ENCODE peak calls at places on chromosome 9, in seven cellular contexts. One of them, this sample, is unnamed.

GRCh38 chr9:121299125-121299466 is 31.1 kb downstream of the GSN start:
- DNase-seq in transverse colon: no peak
- DNase-seq in HepG2: no peak
- DNase-seq in A549: no peak
- DNase-seq in sigmoid colon: peak
- DNase-seq in stomach: no peak
- DNase-seq in tibial nerve: no peak
- DNase-seq in this sample: no peak

GRCh38 chr9:70398145-70398556 is 16.3 kb downstream of the KLF9 start:
- DNase-seq in transverse colon: no peak
- DNase-seq in HepG2: no peak
- DNase-seq in A549: no peak
- DNase-seq in sigmoid colon: no peak
- DNase-seq in stomach: no peak
- DNase-seq in tibial nerve: peak
- DNase-seq in this sample: no peak

GRCh38 chr9:123338710-123339665 is 17.0 kb upstream of the CRB2 start:
- DNase-seq in transverse colon: peak
- DNase-seq in HepG2: no peak
- DNase-seq in A549: no peak
- DNase-seq in sigmoid colon: no peak
- DNase-seq in stomach: peak
- DNase-seq in tibial nerve: no peak
- DNase-seq in this sample: peak

GRCh38 chr9:3962467-3962866 is 337.4 kb downstream of the GLIS3 start:
- DNase-seq in transverse colon: no peak
- DNase-seq in HepG2: peak
- DNase-seq in A549: peak
- DNase-seq in sigmoid colon: no peak
- DNase-seq in stomach: no peak
- DNase-seq in tibial nerve: no peak
- DNase-seq in this sample: no peak

GRCh38 chr9:14616188-14616982 is 76.8 kb downstream of the ZDHHC21 start:
- DNase-seq in transverse colon: no peak
- DNase-seq in HepG2: peak
- DNase-seq in A549: peak
- DNase-seq in sigmoid colon: no peak
- DNase-seq in stomach: no peak
- DNase-seq in tibial nerve: no peak
- DNase-seq in this sample: no peak

GRCh38 chr9:91734371-91734981 is 215.6 kb downstream of the ROR2 start:
- DNase-seq in transverse colon: peak
- DNase-seq in HepG2: peak
- DNase-seq in A549: peak
- DNase-seq in sigmoid colon: peak
- DNase-seq in stomach: peak
- DNase-seq in tibial nerve: peak
- DNase-seq in this sample: peak

GRCh38 chr9:112848316-112849151 is 42.1 kb downstream of the SLC46A2 start:
- DNase-seq in transverse colon: no peak
- DNase-seq in HepG2: no peak
- DNase-seq in A549: no peak
- DNase-seq in sigmoid colon: no peak
- DNase-seq in stomach: no peak
- DNase-seq in tibial nerve: no peak
- DNase-seq in this sample: peak

GRCh38 chr9:79134654-79135053 is 437.1 kb upstream of the TLE4 start:
- DNase-seq in transverse colon: no peak
- DNase-seq in HepG2: no peak
- DNase-seq in A549: peak
- DNase-seq in sigmoid colon: no peak
- DNase-seq in stomach: no peak
- DNase-seq in tibial nerve: no peak
- DNase-seq in this sample: no peak

GRCh38 chr9:110650991-110651411 is 17.6 kb upstream of the MUSK start:
- DNase-seq in transverse colon: no peak
- DNase-seq in HepG2: no peak
- DNase-seq in A549: no peak
- DNase-seq in sigmoid colon: no peak
- DNase-seq in stomach: no peak
- DNase-seq in tibial nerve: no peak
- DNase-seq in this sample: no peak

GRCh38 chr9:91770229-91770628 is 179.8 kb downstream of the ROR2 start:
- DNase-seq in transverse colon: peak
- DNase-seq in HepG2: no peak
- DNase-seq in A549: no peak
- DNase-seq in sigmoid colon: no peak
- DNase-seq in stomach: no peak
- DNase-seq in tibial nerve: no peak
- DNase-seq in this sample: no peak

GRCh38 chr9:73162987-73163763 is 11.5 kb downstream of the ANXA1 start:
- DNase-seq in transverse colon: no peak
- DNase-seq in HepG2: no peak
- DNase-seq in A549: no peak
- DNase-seq in sigmoid colon: no peak
- DNase-seq in stomach: no peak
- DNase-seq in tibial nerve: no peak
- DNase-seq in this sample: no peak

GRCh38 chr9:9973062-9973461 is 639.7 kb downstream of the PTPRD start:
- DNase-seq in transverse colon: no peak
- DNase-seq in HepG2: no peak
- DNase-seq in A549: no peak
- DNase-seq in sigmoid colon: no peak
- DNase-seq in stomach: no peak
- DNase-seq in tibial nerve: no peak
- DNase-seq in this sample: no peak

GRCh38 chr9:132160802-132161742 is 786 bp upstream of the NTNG2 start:
- DNase-seq in transverse colon: peak
- DNase-seq in HepG2: no peak
- DNase-seq in A549: peak
- DNase-seq in sigmoid colon: no peak
- DNase-seq in stomach: peak
- DNase-seq in tibial nerve: peak
- DNase-seq in this sample: peak

GRCh38 chr9:91077624-91078023 is 276.0 kb downstream of the SYK start:
- DNase-seq in transverse colon: no peak
- DNase-seq in HepG2: no peak
- DNase-seq in A549: no peak
- DNase-seq in sigmoid colon: no peak
- DNase-seq in stomach: no peak
- DNase-seq in tibial nerve: no peak
- DNase-seq in this sample: peak

GRCh38 chr9:8943392-8943791 is 1143.8 kb upstream of the DMAC1 start:
- DNase-seq in transverse colon: no peak
- DNase-seq in HepG2: no peak
- DNase-seq in A549: no peak
- DNase-seq in sigmoid colon: no peak
- DNase-seq in stomach: no peak
- DNase-seq in tibial nerve: no peak
- DNase-seq in this sample: no peak

DNA sequence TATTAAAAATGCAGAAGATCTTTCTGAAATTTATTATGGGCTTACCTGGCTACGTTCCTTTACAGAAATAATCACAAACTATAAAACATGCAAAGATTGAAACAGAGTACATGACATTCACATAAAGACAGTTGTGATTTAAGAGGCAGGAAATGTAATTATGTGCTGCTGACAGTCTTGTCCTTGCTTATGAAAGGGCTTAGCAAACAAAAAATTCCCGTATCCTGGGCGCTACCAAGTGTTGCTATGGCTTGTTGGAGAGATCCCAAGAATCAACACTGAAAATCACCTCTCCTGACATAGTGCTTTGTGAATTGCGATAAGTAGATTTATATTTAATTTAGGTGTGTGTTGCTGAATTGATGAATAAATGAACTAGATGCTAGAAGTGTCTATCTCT is 352.5 kb upstream of the C9orf72 start:
- DNase-seq in transverse colon: no peak
- DNase-seq in HepG2: no peak
- DNase-seq in A549: no peak
- DNase-seq in sigmoid colon: no peak
- DNase-seq in stomach: no peak
- DNase-seq in tibial nerve: no peak
- DNase-seq in this sample: no peak
- TF ChIP-seq EP300 in transverse colon: no peak
- TF ChIP-seq EP300 in HepG2: no peak
- TF ChIP-seq EP300 in A549: no peak
- TF ChIP-seq EP300 in sigmoid colon: no peak
- TF ChIP-seq EP300 in stomach: no peak
- TF ChIP-seq EP300 in tibial nerve: no peak
- TF ChIP-seq EP300 in this sample: no peak

GRCh38 chr9:117821943-117822342 is 117.7 kb downstream of the TLR4 start:
- DNase-seq in transverse colon: no peak
- DNase-seq in HepG2: no peak
- DNase-seq in A549: no peak
- DNase-seq in sigmoid colon: no peak
- DNase-seq in stomach: no peak
- DNase-seq in tibial nerve: no peak
- DNase-seq in this sample: no peak

GRCh38 chr9:117825609-117826347 is 121.6 kb downstream of the TLR4 start:
- DNase-seq in transverse colon: no peak
- DNase-seq in HepG2: no peak
- DNase-seq in A549: no peak
- DNase-seq in sigmoid colon: no peak
- DNase-seq in stomach: no peak
- DNase-seq in tibial nerve: no peak
- DNase-seq in this sample: no peak

GRCh38 chr9:117823621-117824020 is 119.4 kb downstream of the TLR4 start:
- DNase-seq in transverse colon: no peak
- DNase-seq in HepG2: no peak
- DNase-seq in A549: no peak
- DNase-seq in sigmoid colon: no peak
- DNase-seq in stomach: no peak
- DNase-seq in tibial nerve: no peak
- DNase-seq in this sample: no peak

GRCh38 chr9:117828466-117828865 is 124.3 kb downstream of the TLR4 start:
- DNase-seq in transverse colon: no peak
- DNase-seq in HepG2: no peak
- DNase-seq in A549: no peak
- DNase-seq in sigmoid colon: no peak
- DNase-seq in stomach: no peak
- DNase-seq in tibial nerve: no peak
- DNase-seq in this sample: no peak

GRCh38 chr9:117826837-117827236 is 122.6 kb downstream of the TLR4 start:
- DNase-seq in transverse colon: no peak
- DNase-seq in HepG2: no peak
- DNase-seq in A549: no peak
- DNase-seq in sigmoid colon: no peak
- DNase-seq in stomach: no peak
- DNase-seq in tibial nerve: no peak
- DNase-seq in this sample: no peak
- H3K27ac ChIP-seq in transverse colon: no peak
- H3K27ac ChIP-seq in HepG2: no peak
- H3K27ac ChIP-seq in A549: no peak
- H3K27ac ChIP-seq in sigmoid colon: no peak
- H3K27ac ChIP-seq in stomach: no peak
- H3K27ac ChIP-seq in tibial nerve: no peak
- H3K27ac ChIP-seq in this sample: no peak

DNA sequence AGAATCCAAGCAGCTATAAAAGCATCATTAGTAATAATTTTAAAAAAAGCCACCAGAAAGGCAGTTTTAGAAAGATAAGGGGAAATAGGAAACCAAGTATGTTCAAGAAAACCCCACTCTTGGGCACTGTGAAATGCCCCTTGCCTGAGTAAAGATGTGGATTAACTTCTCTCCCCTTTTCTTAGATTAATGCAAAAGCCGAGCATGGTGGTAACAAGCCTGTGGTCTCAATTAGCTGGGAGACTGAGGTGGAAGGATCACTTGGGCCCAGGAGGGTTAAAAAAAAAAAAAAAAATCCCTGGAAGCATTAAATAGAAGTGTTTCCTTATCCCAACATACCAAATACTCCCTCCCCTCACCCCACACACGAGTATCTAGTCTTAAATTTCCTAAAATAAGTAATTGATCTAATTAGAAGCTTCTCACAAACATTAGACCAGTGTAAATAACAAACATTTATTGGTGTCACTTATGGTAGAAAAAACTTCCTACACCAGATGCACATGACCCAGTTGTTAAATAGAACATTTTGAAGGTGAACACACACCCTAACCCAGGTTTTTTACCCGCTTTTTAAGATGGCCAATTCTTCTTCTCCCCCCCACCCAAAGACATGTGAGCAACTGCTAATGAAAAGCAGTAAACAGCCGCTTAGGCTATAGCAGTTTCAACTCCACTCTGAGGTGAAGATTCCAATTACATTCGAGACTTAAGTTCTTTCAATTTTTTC is 5.2 kb downstream of the HSPA5 start:
- DNase-seq in transverse colon: no peak
- DNase-seq in HepG2: no peak
- DNase-seq in A549: no peak
- DNase-seq in sigmoid colon: no peak
- DNase-seq in stomach: no peak
- DNase-seq in tibial nerve: no peak
- DNase-seq in this sample: no peak
- H3K4me3 ChIP-seq in transverse colon: no peak
- H3K4me3 ChIP-seq in HepG2: no peak
- H3K4me3 ChIP-seq in A549: no peak
- H3K4me3 ChIP-seq in sigmoid colon: no peak
- H3K4me3 ChIP-seq in stomach: no peak
- H3K4me3 ChIP-seq in tibial nerve: no peak
- H3K4me3 ChIP-seq in this sample: no peak

DNA sequence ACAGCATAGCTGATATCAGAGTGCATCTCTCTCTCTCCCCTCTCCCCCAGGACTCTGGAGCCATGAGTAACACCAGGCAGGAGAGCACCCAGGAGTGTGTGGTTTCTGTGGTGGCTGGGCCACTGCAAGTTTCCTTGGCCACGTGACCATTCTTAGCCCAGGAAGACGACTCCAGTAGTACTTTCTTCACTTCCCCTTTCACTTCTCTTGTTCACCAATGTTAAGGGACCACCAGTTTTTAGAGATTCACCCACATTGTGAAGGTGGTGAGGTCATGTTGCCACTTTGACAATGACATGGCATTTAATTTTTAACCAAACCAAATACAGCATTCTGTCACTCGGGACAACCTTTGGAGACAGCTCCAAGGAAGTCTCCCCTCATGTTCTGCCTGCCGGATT is 17.9 kb upstream of the DAPK1 start:
- DNase-seq in transverse colon: peak
- DNase-seq in HepG2: peak
- DNase-seq in A549: no peak
- DNase-seq in sigmoid colon: no peak
- DNase-seq in stomach: no peak
- DNase-seq in tibial nerve: peak
- DNase-seq in this sample: no peak
- TF ChIP-seq EP300 in transverse colon: no peak
- TF ChIP-seq EP300 in HepG2: no peak
- TF ChIP-seq EP300 in A549: no peak
- TF ChIP-seq EP300 in sigmoid colon: no peak
- TF ChIP-seq EP300 in stomach: no peak
- TF ChIP-seq EP300 in tibial nerve: no peak
- TF ChIP-seq EP300 in this sample: no peak